ENCODE peak calls at places on chromosomes 4 and X, in five cellular contexts. B, Q, W, L and N are unnamed samples.

GRCh38 chrX:119589810-119590209 is 15.4 kb downstream of the UBE2A start:
- DNase-seq in B (no peak), Q (no peak), W (no peak), L (no peak), N (no peak)

GRCh38 chrX:57286507-57287251 is at the start of gene FAAH2:
- DNase-seq in B (no peak), Q (peak), W (peak), L (peak), N (peak)

GRCh38 chrX:38095971-38096529 is 89.7 kb downstream of the SYTL5 start:
- DNase-seq in B (no peak), Q (no peak), W (no peak), L (no peak), N (no peak)

GRCh38 chrX:137742846-137743245 is 176.9 kb downstream of the ZIC3 start:
- DNase-seq in B (no peak), Q (no peak), W (no peak), L (no peak), N (no peak)

GRCh38 chr4:3227878-3228675 is 20.9 kb upstream of the MSANTD1 start:
- DNase-seq in B (no peak), Q (no peak), W (no peak), L (no peak), N (no peak)

GRCh38 chr4:121938282-121939092 is 13.4 kb downstream of the TRPC3 start:
- DNase-seq in B (no peak), Q (no peak), W (no peak), L (no peak), N (no peak)

GRCh38 chrX:115642895-115643530 is 82.0 kb downstream of the PLS3 start:
- DNase-seq in B (peak), Q (peak), W (no peak), L (peak), N (peak)

GRCh38 chr4:184101711-184102110 is 116.0 kb downstream of the ENPP6 start:
- DNase-seq in B (no peak), Q (no peak), W (no peak), L (no peak), N (no peak)

GRCh38 chrX:9832811-9833210 is 46.6 kb downstream of the SHROOM2 start:
- DNase-seq in B (no peak), Q (no peak), W (no peak), L (no peak), N (no peak)

GRCh38 chr4:169621754-169622481 is 1.5 kb downstream of the CLCN3 start:
- DNase-seq in B (no peak), Q (peak), W (peak), L (no peak), N (no peak)

GRCh38 chr4:89551191-89551590 is 243.6 kb upstream of the GPRIN3 start:
- DNase-seq in B (no peak), Q (no peak), W (no peak), L (no peak), N (no peak)

GRCh38 chr4:113878718-113879117 is 100.7 kb downstream of the ARSJ start:
- DNase-seq in B (no peak), Q (no peak), W (no peak), L (no peak), N (peak)

GRCh38 chr4:10704050-10704810 is 19.7 kb upstream of the CLNK start:
- DNase-seq in B (no peak), Q (no peak), W (no peak), L (no peak), N (no peak)

GRCh38 chr4:153142700-153143438 is 61.4 kb upstream of the TRIM2 start:
- DNase-seq in B (peak), Q (peak), W (peak), L (peak), N (peak)

GRCh38 chr4:103306870-103307345 is 108.8 kb upstream of the CENPE start:
- DNase-seq in B (peak), Q (no peak), W (no peak), L (peak), N (peak)

GRCh38 chrX:10239611-10240064 is 82.9 kb downstream of the CLCN4 start:
- DNase-seq in B (no peak), Q (no peak), W (no peak), L (no peak), N (no peak)

GRCh38 chr4:76209876-76210275 is 3.7 kb downstream of the SCARB2 start:
- DNase-seq in B (no peak), Q (no peak), W (no peak), L (no peak), N (no peak)

GRCh38 chrX:40105016-40105790 is 7.4 kb upstream of the BCOR start:
- DNase-seq in B (no peak), Q (peak), W (no peak), L (no peak), N (peak)

GRCh38 chr4:166458756-166459155 is 585.7 kb downstream of the TLL1 start:
- DNase-seq in B (no peak), Q (no peak), W (no peak), L (no peak), N (no peak)

GRCh38 chr4:70838972-70839536 is 636 bp downstream of the GRSF1 start:
- DNase-seq in B (peak), Q (peak), W (peak), L (peak), N (peak)

GRCh38 chr4:80049402-80049801 is 23.6 kb downstream of the ANTXR2 start:
- DNase-seq in B (no peak), Q (no peak), W (no peak), L (no peak), N (no peak)

GRCh38 chr4:112007361-112007760 is 137.9 kb upstream of the FAM241A start:
- DNase-seq in B (no peak), Q (no peak), W (no peak), L (no peak), N (no peak)

GRCh38 chrX:16843208-16843909 is 26.8 kb downstream of the RBBP7 start:
- DNase-seq in B (no peak), Q (no peak), W (no peak), L (no peak), N (no peak)

GRCh38 chrX:23435108-23435507 is 100.5 kb downstream of the PTCHD1 start:
- DNase-seq in B (no peak), Q (no peak), W (no peak), L (no peak), N (no peak)

GRCh38 chr4:37970702-37971101 is 10.5 kb downstream of the PTTG2 start:
- DNase-seq in B (no peak), Q (peak), W (peak), L (no peak), N (no peak)

GRCh38 chr4:3642056-3642630 is 109.9 kb upstream of the LRPAP1 start:
- DNase-seq in B (no peak), Q (no peak), W (no peak), L (no peak), N (no peak)

GRCh38 chr4:14254252-14254651 is 626.7 kb upstream of the BOD1L1 start:
- DNase-seq in B (no peak), Q (no peak), W (no peak), L (no peak), N (peak)

GRCh38 chr4:38920186-38920585 is 52.6 kb downstream of the FAM114A1 start:
- DNase-seq in B (no peak), Q (no peak), W (no peak), L (no peak), N (no peak)

GRCh38 chrX:132257116-132257515 is 37.9 kb upstream of the RAP2C start:
- DNase-seq in B (no peak), Q (no peak), W (no peak), L (no peak), N (no peak)

GRCh38 chr4:14564281-14564680 is 438.0 kb upstream of the CPEB2 start:
- DNase-seq in B (no peak), Q (no peak), W (no peak), L (no peak), N (no peak)

GRCh38 chr4:100882661-100883060 is 364.8 kb upstream of the EMCN start:
- DNase-seq in B (no peak), Q (no peak), W (no peak), L (no peak), N (no peak)